ENCODE peak calls at places on chromosomes 5 and 9, in six cellular contexts. T is amniotic stem cell; F is globus pallidus; B is activated CD8-positive, alpha-beta memory T cell treated with anti-CD3 and anti-CD28 coated beads, Interleukin-2, amount 50 U/mL, for 48 hours; C is endothelial cell; E is OCI-LY7. Z is an unnamed sample.

GRCh38 chr9:112125961-112126388 is 49.1 kb downstream of the SUSD1 start:
- DNase-seq in C (no peak), T (no peak), E (no peak), B (no peak), F (no peak), Z (no peak)

GRCh38 chr5:98069876-98070512 is 703.5 kb upstream of the RGMB start:
- DNase-seq in F (no peak), E (no peak), B (no peak), C (no peak), T (no peak), Z (no peak)

GRCh38 chr5:141326088-141326854 is 4.0 kb upstream of the PCDHGA1 start:
- DNase-seq in F (peak; percentile 80), T (peak; percentile 23), E (peak; percentile 70), C (peak; percentile 58), B (peak; percentile 68), Z (peak; percentile 38)

GRCh38 chr5:77972545-77973252 is 196.6 kb upstream of the TBCA start:
- DNase-seq in F (peak; percentile 34), E (no peak), B (peak; percentile 62), C (peak; percentile 25), T (no peak), Z (no peak)

GRCh38 chr5:2889946-2890475 is 138.5 kb upstream of the IRX2 start:
- DNase-seq in F (no peak), B (no peak), C (no peak), E (no peak), T (no peak), Z (no peak)

GRCh38 chr5:181217111-181217804 is 5.8 kb upstream of the TRIM41 start:
- DNase-seq in B (peak; percentile 81), T (no peak), F (peak; percentile 37), C (peak; percentile 54), E (peak; percentile 82), Z (no peak)

GRCh38 chr9:82679488-82679887 is 383.5 kb downstream of the RASEF start:
- DNase-seq in C (no peak), F (no peak), E (no peak), T (no peak), B (no peak), Z (no peak)

GRCh38 chr9:126752881-126753670 is 51.8 kb upstream of the ZBTB43 start:
- DNase-seq in E (no peak), B (no peak), C (no peak), F (no peak), T (no peak), Z (no peak)

GRCh38 chr5:137491121-137491520 is 8.0 kb downstream of the SPOCK1 start:
- DNase-seq in F (no peak), T (no peak), B (no peak), E (no peak), C (no peak), Z (no peak)

GRCh38 chr9:120901704-120902103 is 24.7 kb upstream of the PHF19 start:
- DNase-seq in T (no peak), C (no peak), E (peak; percentile 75), F (no peak), B (no peak), Z (no peak)

GRCh38 chr5:147075187-147075586 is 159.6 kb upstream of the STK32A start:
- DNase-seq in B (no peak), T (no peak), E (no peak), F (peak; percentile 77), C (no peak), Z (no peak)

GRCh38 chr9:78856144-78856543 is 559.2 kb downstream of the PSAT1 start:
- DNase-seq in C (no peak), B (no peak), E (no peak), F (no peak), T (no peak), Z (peak; percentile 35)

Z was measured in H54.